ENCODE peak calls at places on chromosomes 16 and 17, in seven cellular contexts. One of them, this sample, is unnamed.

GRCh38 chr17:5563451-5563850 is 20.9 kb downstream of the NLRP1 start:
- DNase-seq in tibial artery: no peak
- DNase-seq in RWPE1: no peak
- DNase-seq in progenitor cell of endocrine pancreas: no peak
- DNase-seq in fibroblast of the aortic adventitia: peak; percentile 63
- DNase-seq in fibroblast of pulmonary artery: peak; percentile 26
- DNase-seq in heart right ventricle: no peak
- DNase-seq in this sample: no peak

GRCh38 chr17:6755731-6756184 is at the start of gene XAF1:
- DNase-seq in RWPE1: peak; percentile 23
- DNase-seq in fibroblast of pulmonary artery: peak; percentile 70
- DNase-seq in heart right ventricle: peak; percentile 73
- DNase-seq in progenitor cell of endocrine pancreas: no peak
- DNase-seq in fibroblast of the aortic adventitia: peak; percentile 71
- DNase-seq in tibial artery: no peak
- DNase-seq in this sample: no peak

GRCh38 chr17:79007504-79008381 is 1.8 kb downstream of the CANT1 start:
- DNase-seq in fibroblast of pulmonary artery: no peak
- DNase-seq in fibroblast of the aortic adventitia: no peak
- DNase-seq in tibial artery: peak; percentile 50
- DNase-seq in heart right ventricle: no peak
- DNase-seq in progenitor cell of endocrine pancreas: no peak
- DNase-seq in RWPE1: no peak
- DNase-seq in this sample: no peak

GRCh38 chr17:8122923-8123694 is 797 bp downstream of the HES7 start:
- DNase-seq in progenitor cell of endocrine pancreas: no peak
- DNase-seq in RWPE1: no peak
- DNase-seq in fibroblast of the aortic adventitia: peak; percentile 34
- DNase-seq in heart right ventricle: peak; percentile 25
- DNase-seq in tibial artery: no peak
- DNase-seq in fibroblast of pulmonary artery: no peak
- DNase-seq in this sample: peak; percentile 28

GRCh38 chr17:28379814-28380571 is 8.5 kb downstream of the SARM1 start:
- DNase-seq in fibroblast of pulmonary artery: peak; percentile 75
- DNase-seq in tibial artery: no peak
- DNase-seq in RWPE1: peak; percentile 90
- DNase-seq in heart right ventricle: no peak
- DNase-seq in progenitor cell of endocrine pancreas: no peak
- DNase-seq in fibroblast of the aortic adventitia: peak; percentile 38
- DNase-seq in this sample: no peak

GRCh38 chr17:9986754-9987382 is 81.8 kb upstream of the RCVRN start:
- DNase-seq in fibroblast of pulmonary artery: no peak
- DNase-seq in tibial artery: no peak
- DNase-seq in heart right ventricle: no peak
- DNase-seq in progenitor cell of endocrine pancreas: no peak
- DNase-seq in RWPE1: no peak
- DNase-seq in fibroblast of the aortic adventitia: no peak
- DNase-seq in this sample: no peak

GRCh38 chr17:61482467-61482866 is 30.2 kb downstream of the TBX4 start:
- DNase-seq in fibroblast of the aortic adventitia: no peak
- DNase-seq in heart right ventricle: no peak
- DNase-seq in progenitor cell of endocrine pancreas: no peak
- DNase-seq in RWPE1: no peak
- DNase-seq in fibroblast of pulmonary artery: no peak
- DNase-seq in tibial artery: no peak
- DNase-seq in this sample: no peak

GRCh38 chr16:87924937-87925670 is 11.2 kb downstream of the CA5A start:
- DNase-seq in tibial artery: no peak
- DNase-seq in fibroblast of pulmonary artery: no peak
- DNase-seq in heart right ventricle: no peak
- DNase-seq in RWPE1: no peak
- DNase-seq in fibroblast of the aortic adventitia: no peak
- DNase-seq in progenitor cell of endocrine pancreas: no peak
- DNase-seq in this sample: no peak

GRCh38 chr16:68090109-68090508 is 4.9 kb downstream of the NFATC3 start:
- DNase-seq in tibial artery: no peak
- DNase-seq in fibroblast of the aortic adventitia: no peak
- DNase-seq in progenitor cell of endocrine pancreas: no peak
- DNase-seq in fibroblast of pulmonary artery: no peak
- DNase-seq in RWPE1: no peak
- DNase-seq in heart right ventricle: no peak
- DNase-seq in this sample: no peak

GRCh38 chr17:81440511-81441244 is 45.4 kb downstream of the BAHCC1 start:
- DNase-seq in fibroblast of the aortic adventitia: no peak
- DNase-seq in fibroblast of pulmonary artery: no peak
- DNase-seq in progenitor cell of endocrine pancreas: peak; percentile 68
- DNase-seq in RWPE1: no peak
- DNase-seq in heart right ventricle: no peak
- DNase-seq in tibial artery: no peak
- DNase-seq in this sample: peak; percentile 63
- TF ChIP-seq CTCF in fibroblast of the aortic adventitia: peak; percentile 49
- TF ChIP-seq CTCF in fibroblast of pulmonary artery: peak; percentile 46
- TF ChIP-seq CTCF in progenitor cell of endocrine pancreas: peak; percentile 78
- TF ChIP-seq CTCF in RWPE1: peak; percentile 68
- TF ChIP-seq CTCF in heart right ventricle: no peak
- TF ChIP-seq CTCF in tibial artery: no peak
- TF ChIP-seq CTCF in this sample: peak; percentile 71

GRCh38 chr16:84462296-84463210 is 41.9 kb downstream of the MEAK7 start:
- DNase-seq in tibial artery: peak; percentile 58
- DNase-seq in RWPE1: no peak
- DNase-seq in heart right ventricle: no peak
- DNase-seq in fibroblast of the aortic adventitia: no peak
- DNase-seq in fibroblast of pulmonary artery: no peak
- DNase-seq in progenitor cell of endocrine pancreas: peak; percentile 6
- DNase-seq in this sample: no peak
- TF ChIP-seq CTCF in tibial artery: no peak
- TF ChIP-seq CTCF in RWPE1: no peak
- TF ChIP-seq CTCF in heart right ventricle: no peak
- TF ChIP-seq CTCF in fibroblast of the aortic adventitia: no peak
- TF ChIP-seq CTCF in fibroblast of pulmonary artery: no peak
- TF ChIP-seq CTCF in progenitor cell of endocrine pancreas: no peak
- TF ChIP-seq CTCF in this sample: no peak

GRCh38 chr16:17770104-17770503 is 299.3 kb upstream of the XYLT1 start:
- DNase-seq in fibroblast of the aortic adventitia: no peak
- DNase-seq in heart right ventricle: no peak
- DNase-seq in fibroblast of pulmonary artery: no peak
- DNase-seq in tibial artery: no peak
- DNase-seq in RWPE1: no peak
- DNase-seq in progenitor cell of endocrine pancreas: no peak
- DNase-seq in this sample: no peak
- TF ChIP-seq CTCF in fibroblast of the aortic adventitia: no peak
- TF ChIP-seq CTCF in heart right ventricle: no peak
- TF ChIP-seq CTCF in fibroblast of pulmonary artery: no peak
- TF ChIP-seq CTCF in tibial artery: no peak
- TF ChIP-seq CTCF in RWPE1: no peak
- TF ChIP-seq CTCF in progenitor cell of endocrine pancreas: no peak
- TF ChIP-seq CTCF in this sample: no peak

GRCh38 chr16:1530349-1530882 is 3.0 kb upstream of the TMEM204 start:
- DNase-seq in progenitor cell of endocrine pancreas: no peak
- DNase-seq in fibroblast of pulmonary artery: no peak
- DNase-seq in fibroblast of the aortic adventitia: no peak
- DNase-seq in tibial artery: no peak
- DNase-seq in heart right ventricle: no peak
- DNase-seq in RWPE1: peak; percentile 18
- DNase-seq in this sample: no peak

GRCh38 chr16:1532081-1532760 is 1.2 kb upstream of the TMEM204 start:
- DNase-seq in heart right ventricle: peak; percentile 69
- DNase-seq in tibial artery: peak; percentile 92
- DNase-seq in fibroblast of pulmonary artery: no peak
- DNase-seq in fibroblast of the aortic adventitia: no peak
- DNase-seq in progenitor cell of endocrine pancreas: no peak
- DNase-seq in RWPE1: no peak
- DNase-seq in this sample: no peak

GRCh38 chr16:1531638-1531910 is 1.9 kb upstream of the TMEM204 start:
- DNase-seq in progenitor cell of endocrine pancreas: no peak
- DNase-seq in tibial artery: no peak
- DNase-seq in fibroblast of the aortic adventitia: no peak
- DNase-seq in fibroblast of pulmonary artery: no peak
- DNase-seq in RWPE1: no peak
- DNase-seq in heart right ventricle: no peak
- DNase-seq in this sample: no peak

GRCh38 chr16:1532771-1533170 is 695 bp upstream of the TMEM204 start:
- DNase-seq in fibroblast of the aortic adventitia: no peak
- DNase-seq in heart right ventricle: no peak
- DNase-seq in RWPE1: no peak
- DNase-seq in fibroblast of pulmonary artery: no peak
- DNase-seq in progenitor cell of endocrine pancreas: no peak
- DNase-seq in tibial artery: no peak
- DNase-seq in this sample: no peak

DNA sequence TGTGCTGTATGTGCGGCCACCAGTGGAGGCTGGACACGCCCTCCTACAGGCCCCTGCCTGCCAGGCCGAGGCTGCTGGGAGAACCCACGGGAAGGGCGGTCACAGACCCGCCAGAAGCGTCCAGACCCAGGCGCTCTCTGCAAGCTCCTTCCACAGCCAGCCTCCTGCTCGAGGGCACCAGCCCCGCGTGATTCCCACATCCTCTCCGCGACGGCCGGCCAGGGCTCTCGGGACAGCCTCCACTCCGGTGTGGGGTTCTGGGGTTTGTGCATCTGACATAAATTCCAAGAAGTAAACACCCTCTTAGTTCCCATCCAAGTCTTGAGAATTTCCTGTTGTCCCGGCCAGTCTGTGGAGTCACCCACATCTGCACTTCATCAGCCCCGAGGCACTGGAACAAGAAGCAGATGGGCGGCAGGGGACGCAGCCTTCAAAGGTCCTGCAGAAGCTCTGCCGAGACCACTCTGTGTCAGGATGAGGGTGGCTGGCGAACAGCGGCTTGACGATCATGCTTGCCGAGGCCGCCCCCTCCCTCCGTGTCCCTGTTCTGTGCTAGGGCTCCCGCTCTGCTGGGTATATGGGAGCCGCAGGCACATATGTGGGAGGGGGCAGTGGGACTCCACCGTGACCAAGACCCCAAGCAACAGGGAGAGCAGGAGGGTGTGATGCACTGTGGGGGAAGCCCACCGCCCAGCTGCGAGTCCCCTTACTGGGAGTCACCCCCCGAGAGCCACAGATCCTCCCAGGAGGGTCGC is 2.4 kb upstream of the TMEM204 start:
- DNase-seq in tibial artery: peak; percentile 83
- DNase-seq in fibroblast of pulmonary artery: peak; percentile 75
- DNase-seq in heart right ventricle: peak; percentile 75
- DNase-seq in fibroblast of the aortic adventitia: peak; percentile 94
- DNase-seq in progenitor cell of endocrine pancreas: no peak
- DNase-seq in RWPE1: no peak
- DNase-seq in this sample: no peak
- TF ChIP-seq CTCF in tibial artery: no peak
- TF ChIP-seq CTCF in fibroblast of pulmonary artery: no peak
- TF ChIP-seq CTCF in heart right ventricle: no peak
- TF ChIP-seq CTCF in fibroblast of the aortic adventitia: no peak
- TF ChIP-seq CTCF in progenitor cell of endocrine pancreas: no peak
- TF ChIP-seq CTCF in RWPE1: no peak
- TF ChIP-seq CTCF in this sample: no peak

This sample was measured in neural crest cell.